ENCODE peak calls at places on chromosomes 11 and 22, in six cellular contexts. One of them, this sample, is unnamed.

GRCh38 chr11:32831241-32831640 is 1.5 kb downstream of the PRRG4 start:
- DNase-seq in H1: no peak
- DNase-seq in mesenteric fat pad: no peak
- DNase-seq in left ventricle myocardium superior: no peak
- DNase-seq in T47D: no peak
- DNase-seq in germinal center: no peak
- DNase-seq in this sample: no peak

GRCh38 chr11:9568854-9569587 is 4.4 kb upstream of the WEE1 start:
- DNase-seq in H1: no peak
- DNase-seq in germinal center: peak; percentile 71
- DNase-seq in mesenteric fat pad: no peak
- DNase-seq in left ventricle myocardium superior: peak; percentile 60
- DNase-seq in T47D: no peak
- DNase-seq in this sample: peak; percentile 71

GRCh38 chr11:2537896-2538855 is 93.4 kb downstream of the KCNQ1 start:
- DNase-seq in T47D: no peak
- DNase-seq in mesenteric fat pad: peak; percentile 59
- DNase-seq in left ventricle myocardium superior: no peak
- DNase-seq in germinal center: no peak
- DNase-seq in H1: no peak
- DNase-seq in this sample: no peak

GRCh38 chr22:36052505-36052941 is 23.9 kb upstream of the RBFOX2 start:
- DNase-seq in T47D: no peak
- DNase-seq in germinal center: no peak
- DNase-seq in mesenteric fat pad: no peak
- DNase-seq in left ventricle myocardium superior: no peak
- DNase-seq in H1: no peak
- DNase-seq in this sample: no peak

GRCh38 chr11:72813740-72814138 is 472 bp upstream of the ATG16L2 start:
- DNase-seq in left ventricle myocardium superior: peak; percentile 92
- DNase-seq in T47D: peak; percentile 82
- DNase-seq in germinal center: no peak
- DNase-seq in H1: no peak
- DNase-seq in mesenteric fat pad: peak; percentile 94
- DNase-seq in this sample: no peak

GRCh38 chr22:49307071-49307830 is 520.4 kb downstream of the BRD1 start:
- DNase-seq in H1: no peak
- DNase-seq in mesenteric fat pad: peak; percentile 81
- DNase-seq in left ventricle myocardium superior: no peak
- DNase-seq in T47D: no peak
- DNase-seq in germinal center: no peak
- DNase-seq in this sample: no peak

GRCh38 chr11:13126430-13126829 is 117.3 kb downstream of the RASSF10 start:
- DNase-seq in H1: no peak
- DNase-seq in germinal center: no peak
- DNase-seq in mesenteric fat pad: no peak
- DNase-seq in left ventricle myocardium superior: no peak
- DNase-seq in T47D: no peak
- DNase-seq in this sample: no peak

GRCh38 chr11:72326151-72326842 is 82.3 kb upstream of the PHOX2A start:
- DNase-seq in H1: no peak
- DNase-seq in left ventricle myocardium superior: no peak
- DNase-seq in mesenteric fat pad: no peak
- DNase-seq in germinal center: no peak
- DNase-seq in T47D: no peak
- DNase-seq in this sample: no peak

GRCh38 chr22:46373838-46374662 is 38.5 kb downstream of the TRMU start:
- DNase-seq in germinal center: no peak
- DNase-seq in left ventricle myocardium superior: no peak
- DNase-seq in T47D: no peak
- DNase-seq in mesenteric fat pad: no peak
- DNase-seq in H1: no peak
- DNase-seq in this sample: no peak

GRCh38 chr22:45192701-45193187 is 29.0 kb downstream of the NUP50 start:
- DNase-seq in H1: no peak
- DNase-seq in germinal center: no peak
- DNase-seq in mesenteric fat pad: no peak
- DNase-seq in T47D: no peak
- DNase-seq in left ventricle myocardium superior: no peak
- DNase-seq in this sample: no peak

GRCh38 chr11:127027000-127027399 is 26.4 kb upstream of the KIRREL3 start:
- DNase-seq in left ventricle myocardium superior: no peak
- DNase-seq in germinal center: no peak
- DNase-seq in H1: no peak
- DNase-seq in mesenteric fat pad: no peak
- DNase-seq in T47D: no peak
- DNase-seq in this sample: no peak

GRCh38 chr11:96967616-96968015 is 577.8 kb downstream of the JRKL start:
- DNase-seq in germinal center: no peak
- DNase-seq in mesenteric fat pad: no peak
- DNase-seq in T47D: no peak
- DNase-seq in left ventricle myocardium superior: no peak
- DNase-seq in H1: no peak
- DNase-seq in this sample: no peak

GRCh38 chr11:95559899-95560298 is 229.7 kb downstream of the FAM76B start:
- DNase-seq in mesenteric fat pad: no peak
- DNase-seq in germinal center: no peak
- DNase-seq in H1: no peak
- DNase-seq in T47D: no peak
- DNase-seq in left ventricle myocardium superior: no peak
- DNase-seq in this sample: no peak

GRCh38 chr11:12846766-12847615 is 162.1 kb upstream of the RASSF10 start:
- DNase-seq in mesenteric fat pad: no peak
- DNase-seq in T47D: no peak
- DNase-seq in H1: no peak
- DNase-seq in germinal center: no peak
- DNase-seq in left ventricle myocardium superior: no peak
- DNase-seq in this sample: no peak

GRCh38 chr11:19605500-19606371 is 106.9 kb upstream of the NAV2 start:
- DNase-seq in germinal center: no peak
- DNase-seq in mesenteric fat pad: no peak
- DNase-seq in H1: no peak
- DNase-seq in T47D: no peak
- DNase-seq in left ventricle myocardium superior: no peak
- DNase-seq in this sample: no peak

GRCh38 chr11:74937696-74938475 is 11.0 kb downstream of the XRRA1 start:
- DNase-seq in mesenteric fat pad: no peak
- DNase-seq in H1: no peak
- DNase-seq in germinal center: no peak
- DNase-seq in T47D: no peak
- DNase-seq in left ventricle myocardium superior: no peak
- DNase-seq in this sample: no peak

GRCh38 chr11:65920035-65920802 is 993 bp downstream of the DRAP1 start:
- DNase-seq in H1: no peak
- DNase-seq in left ventricle myocardium superior: no peak
- DNase-seq in mesenteric fat pad: no peak
- DNase-seq in germinal center: no peak
- DNase-seq in T47D: no peak
- DNase-seq in this sample: no peak

GRCh38 chr11:126414615-126415014 is 59.1 kb downstream of the ST3GAL4 start:
- DNase-seq in germinal center: no peak
- DNase-seq in H1: no peak
- DNase-seq in T47D: no peak
- DNase-seq in mesenteric fat pad: no peak
- DNase-seq in left ventricle myocardium superior: peak; percentile 41
- DNase-seq in this sample: no peak

GRCh38 chr11:123238297-123238696 is 43.2 kb upstream of the CLMP start:
- DNase-seq in left ventricle myocardium superior: peak; percentile 41
- DNase-seq in H1: no peak
- DNase-seq in T47D: no peak
- DNase-seq in germinal center: no peak
- DNase-seq in mesenteric fat pad: no peak
- DNase-seq in this sample: no peak

GRCh38 chr11:12517741-12518140 is 140.4 kb downstream of the PARVA start:
- DNase-seq in T47D: peak; percentile 18
- DNase-seq in H1: no peak
- DNase-seq in germinal center: no peak
- DNase-seq in mesenteric fat pad: no peak
- DNase-seq in left ventricle myocardium superior: no peak
- DNase-seq in this sample: no peak

GRCh38 chr11:108453207-108453835 is 14.0 kb downstream of the C11orf65 start:
- DNase-seq in H1: no peak
- DNase-seq in mesenteric fat pad: no peak
- DNase-seq in germinal center: no peak
- DNase-seq in T47D: no peak
- DNase-seq in left ventricle myocardium superior: no peak
- DNase-seq in this sample: no peak

GRCh38 chr22:28951530-28951929 is 68.2 kb downstream of the ZNRF3 start:
- DNase-seq in T47D: no peak
- DNase-seq in H1: no peak
- DNase-seq in mesenteric fat pad: no peak
- DNase-seq in germinal center: no peak
- DNase-seq in left ventricle myocardium superior: no peak
- DNase-seq in this sample: no peak

GRCh38 chr11:78313181-78313788 is 104.3 kb downstream of the GAB2 start:
- DNase-seq in T47D: no peak
- DNase-seq in left ventricle myocardium superior: no peak
- DNase-seq in germinal center: no peak
- DNase-seq in mesenteric fat pad: no peak
- DNase-seq in H1: no peak
- DNase-seq in this sample: no peak

GRCh38 chr11:74845978-74846517 is 97.4 kb downstream of the RNF169 start:
- DNase-seq in mesenteric fat pad: no peak
- DNase-seq in left ventricle myocardium superior: no peak
- DNase-seq in H1: no peak
- DNase-seq in germinal center: no peak
- DNase-seq in T47D: no peak
- DNase-seq in this sample: no peak

GRCh38 chr22:38941488-38941987 is 15.9 kb upstream of the APOBEC3A start:
- DNase-seq in T47D: no peak
- DNase-seq in left ventricle myocardium superior: no peak
- DNase-seq in germinal center: no peak
- DNase-seq in mesenteric fat pad: no peak
- DNase-seq in H1: no peak
- DNase-seq in this sample: peak; percentile 28

GRCh38 chr22:19149047-19149883 is 827 bp downstream of the GSC2 start:
- DNase-seq in germinal center: peak; percentile 40
- DNase-seq in H1: no peak
- DNase-seq in mesenteric fat pad: no peak
- DNase-seq in left ventricle myocardium superior: no peak
- DNase-seq in T47D: no peak
- DNase-seq in this sample: peak; percentile 46

GRCh38 chr11:10887307-10887706 is 29.5 kb upstream of the ZBED5 start:
- DNase-seq in T47D: no peak
- DNase-seq in germinal center: no peak
- DNase-seq in left ventricle myocardium superior: no peak
- DNase-seq in mesenteric fat pad: no peak
- DNase-seq in H1: no peak
- DNase-seq in this sample: no peak

GRCh38 chr11:96337541-96338530 is 5.2 kb downstream of the MAML2 start:
- DNase-seq in left ventricle myocardium superior: peak; percentile 34
- DNase-seq in germinal center: no peak
- DNase-seq in H1: no peak
- DNase-seq in T47D: no peak
- DNase-seq in mesenteric fat pad: no peak
- DNase-seq in this sample: no peak

GRCh38 chr22:29071261-29072045 is 1.4 kb upstream of the KREMEN1 start:
- DNase-seq in H1: peak; percentile 43
- DNase-seq in mesenteric fat pad: no peak
- DNase-seq in T47D: no peak
- DNase-seq in left ventricle myocardium superior: peak; percentile 68
- DNase-seq in germinal center: peak; percentile 23
- DNase-seq in this sample: peak; percentile 10